ENCODE peak calls at places on chromosomes 11 and 22, in seven cellular contexts. One of them, this sample, is unnamed.

GRCh38 chr22:27133951-27134664 is 476.7 kb downstream of the MIAT start:
- DNase-seq in left ventricle myocardium superior: peak
- DNase-seq in endodermal cell: no peak
- DNase-seq in activated CD4-positive, CD25-positive, alpha-beta regulatory T cell: no peak
- DNase-seq in activated T-cell treated with anti-CD3 and anti-CD28 coated beads, Interleukin-2, amount 50 U/mL, for 72 hours: peak
- DNase-seq in tibial artery: peak
- DNase-seq in HT-29: no peak
- DNase-seq in this sample: no peak

GRCh38 chr11:124944565-124944964 is 8.7 kb upstream of the HEPACAM start:
- DNase-seq in HT-29: no peak
- DNase-seq in left ventricle myocardium superior: no peak
- DNase-seq in tibial artery: no peak
- DNase-seq in endodermal cell: no peak
- DNase-seq in activated T-cell treated with anti-CD3 and anti-CD28 coated beads, Interleukin-2, amount 50 U/mL, for 72 hours: no peak
- DNase-seq in activated CD4-positive, CD25-positive, alpha-beta regulatory T cell: no peak
- DNase-seq in this sample: no peak

GRCh38 chr22:47166446-47167016 is 404.1 kb downstream of the TBC1D22A start:
- DNase-seq in left ventricle myocardium superior: no peak
- DNase-seq in HT-29: no peak
- DNase-seq in activated CD4-positive, CD25-positive, alpha-beta regulatory T cell: no peak
- DNase-seq in activated T-cell treated with anti-CD3 and anti-CD28 coated beads, Interleukin-2, amount 50 U/mL, for 72 hours: no peak
- DNase-seq in endodermal cell: peak
- DNase-seq in tibial artery: peak
- DNase-seq in this sample: no peak

GRCh38 chr11:12577746-12578644 is 96.2 kb upstream of the TEAD1 start:
- DNase-seq in activated CD4-positive, CD25-positive, alpha-beta regulatory T cell: no peak
- DNase-seq in left ventricle myocardium superior: no peak
- DNase-seq in tibial artery: no peak
- DNase-seq in HT-29: no peak
- DNase-seq in activated T-cell treated with anti-CD3 and anti-CD28 coated beads, Interleukin-2, amount 50 U/mL, for 72 hours: no peak
- DNase-seq in endodermal cell: no peak
- DNase-seq in this sample: no peak

GRCh38 chr22:33051960-33052839 is 6.0 kb downstream of the SYN3 start:
- DNase-seq in activated T-cell treated with anti-CD3 and anti-CD28 coated beads, Interleukin-2, amount 50 U/mL, for 72 hours: no peak
- DNase-seq in left ventricle myocardium superior: no peak
- DNase-seq in HT-29: no peak
- DNase-seq in endodermal cell: peak
- DNase-seq in activated CD4-positive, CD25-positive, alpha-beta regulatory T cell: no peak
- DNase-seq in tibial artery: no peak
- DNase-seq in this sample: no peak

GRCh38 chr22:38298312-38299000 is 18.8 kb downstream of the CSNK1E start:
- DNase-seq in left ventricle myocardium superior: no peak
- DNase-seq in activated T-cell treated with anti-CD3 and anti-CD28 coated beads, Interleukin-2, amount 50 U/mL, for 72 hours: peak
- DNase-seq in activated CD4-positive, CD25-positive, alpha-beta regulatory T cell: peak
- DNase-seq in HT-29: no peak
- DNase-seq in tibial artery: no peak
- DNase-seq in endodermal cell: peak
- DNase-seq in this sample: no peak

GRCh38 chr22:38490475-38490874 is 15.6 kb downstream of the DDX17 start:
- DNase-seq in activated T-cell treated with anti-CD3 and anti-CD28 coated beads, Interleukin-2, amount 50 U/mL, for 72 hours: no peak
- DNase-seq in left ventricle myocardium superior: no peak
- DNase-seq in activated CD4-positive, CD25-positive, alpha-beta regulatory T cell: no peak
- DNase-seq in tibial artery: no peak
- DNase-seq in HT-29: no peak
- DNase-seq in endodermal cell: no peak
- DNase-seq in this sample: no peak

GRCh38 chr11:2516276-2517015 is 71.6 kb downstream of the KCNQ1 start:
- DNase-seq in activated T-cell treated with anti-CD3 and anti-CD28 coated beads, Interleukin-2, amount 50 U/mL, for 72 hours: no peak
- DNase-seq in activated CD4-positive, CD25-positive, alpha-beta regulatory T cell: no peak
- DNase-seq in HT-29: no peak
- DNase-seq in endodermal cell: peak
- DNase-seq in tibial artery: no peak
- DNase-seq in left ventricle myocardium superior: peak
- DNase-seq in this sample: no peak

GRCh38 chr11:45892856-45893255 is 7.4 kb downstream of the MAPK8IP1 start:
- DNase-seq in endodermal cell: no peak
- DNase-seq in HT-29: no peak
- DNase-seq in tibial artery: no peak
- DNase-seq in left ventricle myocardium superior: no peak
- DNase-seq in activated CD4-positive, CD25-positive, alpha-beta regulatory T cell: no peak
- DNase-seq in activated T-cell treated with anti-CD3 and anti-CD28 coated beads, Interleukin-2, amount 50 U/mL, for 72 hours: no peak
- DNase-seq in this sample: no peak

GRCh38 chr11:68003846-68004550 is at the start of gene UNC93B1:
- DNase-seq in endodermal cell: peak
- DNase-seq in left ventricle myocardium superior: peak
- DNase-seq in activated CD4-positive, CD25-positive, alpha-beta regulatory T cell: peak
- DNase-seq in HT-29: peak
- DNase-seq in tibial artery: peak
- DNase-seq in activated T-cell treated with anti-CD3 and anti-CD28 coated beads, Interleukin-2, amount 50 U/mL, for 72 hours: peak
- DNase-seq in this sample: peak

GRCh38 chr11:85628771-85629341 is 463 bp downstream of the TMEM126B start:
- DNase-seq in left ventricle myocardium superior: no peak
- DNase-seq in tibial artery: no peak
- DNase-seq in activated T-cell treated with anti-CD3 and anti-CD28 coated beads, Interleukin-2, amount 50 U/mL, for 72 hours: peak
- DNase-seq in activated CD4-positive, CD25-positive, alpha-beta regulatory T cell: no peak
- DNase-seq in endodermal cell: no peak
- DNase-seq in HT-29: no peak
- DNase-seq in this sample: no peak

GRCh38 chr22:50545522-50546325 is at the start of gene KLHDC7B:
- DNase-seq in endodermal cell: no peak
- DNase-seq in tibial artery: no peak
- DNase-seq in left ventricle myocardium superior: no peak
- DNase-seq in activated T-cell treated with anti-CD3 and anti-CD28 coated beads, Interleukin-2, amount 50 U/mL, for 72 hours: peak
- DNase-seq in activated CD4-positive, CD25-positive, alpha-beta regulatory T cell: no peak
- DNase-seq in HT-29: no peak
- DNase-seq in this sample: no peak

GRCh38 chr22:32080904-32081303 is 37.8 kb downstream of the SLC5A1 start:
- DNase-seq in activated CD4-positive, CD25-positive, alpha-beta regulatory T cell: no peak
- DNase-seq in activated T-cell treated with anti-CD3 and anti-CD28 coated beads, Interleukin-2, amount 50 U/mL, for 72 hours: peak
- DNase-seq in left ventricle myocardium superior: no peak
- DNase-seq in tibial artery: no peak
- DNase-seq in endodermal cell: peak
- DNase-seq in HT-29: peak
- DNase-seq in this sample: no peak

GRCh38 chr22:45836418-45836817 is 140.5 kb downstream of the WNT7B start:
- DNase-seq in HT-29: no peak
- DNase-seq in left ventricle myocardium superior: no peak
- DNase-seq in activated T-cell treated with anti-CD3 and anti-CD28 coated beads, Interleukin-2, amount 50 U/mL, for 72 hours: no peak
- DNase-seq in tibial artery: no peak
- DNase-seq in activated CD4-positive, CD25-positive, alpha-beta regulatory T cell: no peak
- DNase-seq in endodermal cell: no peak
- DNase-seq in this sample: no peak

GRCh38 chr11:73295259-73295995 is 12.6 kb upstream of the ARHGEF17 start:
- DNase-seq in endodermal cell: peak
- DNase-seq in activated T-cell treated with anti-CD3 and anti-CD28 coated beads, Interleukin-2, amount 50 U/mL, for 72 hours: peak
- DNase-seq in left ventricle myocardium superior: peak
- DNase-seq in activated CD4-positive, CD25-positive, alpha-beta regulatory T cell: peak
- DNase-seq in tibial artery: peak
- DNase-seq in HT-29: peak
- DNase-seq in this sample: no peak

GRCh38 chr11:27468643-27469332 is 3.8 kb downstream of the LGR4 start:
- DNase-seq in tibial artery: no peak
- DNase-seq in HT-29: peak
- DNase-seq in activated CD4-positive, CD25-positive, alpha-beta regulatory T cell: no peak
- DNase-seq in left ventricle myocardium superior: no peak
- DNase-seq in endodermal cell: no peak
- DNase-seq in activated T-cell treated with anti-CD3 and anti-CD28 coated beads, Interleukin-2, amount 50 U/mL, for 72 hours: no peak
- DNase-seq in this sample: no peak

GRCh38 chr11:13008625-13009475 is at the start of gene RASSF10:
- DNase-seq in activated T-cell treated with anti-CD3 and anti-CD28 coated beads, Interleukin-2, amount 50 U/mL, for 72 hours: peak
- DNase-seq in activated CD4-positive, CD25-positive, alpha-beta regulatory T cell: no peak
- DNase-seq in endodermal cell: peak
- DNase-seq in tibial artery: no peak
- DNase-seq in HT-29: peak
- DNase-seq in left ventricle myocardium superior: peak
- DNase-seq in this sample: peak

GRCh38 chr22:49934144-49934890 is 15.9 kb downstream of the CRELD2 start:
- DNase-seq in left ventricle myocardium superior: peak
- DNase-seq in activated CD4-positive, CD25-positive, alpha-beta regulatory T cell: no peak
- DNase-seq in tibial artery: no peak
- DNase-seq in activated T-cell treated with anti-CD3 and anti-CD28 coated beads, Interleukin-2, amount 50 U/mL, for 72 hours: peak
- DNase-seq in HT-29: no peak
- DNase-seq in endodermal cell: no peak
- DNase-seq in this sample: no peak

GRCh38 chr22:49852898-49853894 is at the start of gene ZBED4:
- DNase-seq in activated T-cell treated with anti-CD3 and anti-CD28 coated beads, Interleukin-2, amount 50 U/mL, for 72 hours: peak
- DNase-seq in endodermal cell: peak
- DNase-seq in activated CD4-positive, CD25-positive, alpha-beta regulatory T cell: peak
- DNase-seq in left ventricle myocardium superior: peak
- DNase-seq in HT-29: peak
- DNase-seq in tibial artery: peak
- DNase-seq in this sample: peak

GRCh38 chr11:59611570-59612565 is 3.7 kb downstream of the OSBP start:
- DNase-seq in HT-29: peak
- DNase-seq in tibial artery: no peak
- DNase-seq in left ventricle myocardium superior: no peak
- DNase-seq in activated CD4-positive, CD25-positive, alpha-beta regulatory T cell: no peak
- DNase-seq in activated T-cell treated with anti-CD3 and anti-CD28 coated beads, Interleukin-2, amount 50 U/mL, for 72 hours: no peak
- DNase-seq in endodermal cell: no peak
- DNase-seq in this sample: no peak

GRCh38 chr11:113974741-113975470 is at the start of gene HTR3A:
- DNase-seq in activated CD4-positive, CD25-positive, alpha-beta regulatory T cell: no peak
- DNase-seq in endodermal cell: peak
- DNase-seq in left ventricle myocardium superior: peak
- DNase-seq in tibial artery: no peak
- DNase-seq in HT-29: peak
- DNase-seq in activated T-cell treated with anti-CD3 and anti-CD28 coated beads, Interleukin-2, amount 50 U/mL, for 72 hours: no peak
- DNase-seq in this sample: peak

GRCh38 chr11:133824593-133824992 is 20.7 kb downstream of the SPATA19 start:
- DNase-seq in tibial artery: no peak
- DNase-seq in activated T-cell treated with anti-CD3 and anti-CD28 coated beads, Interleukin-2, amount 50 U/mL, for 72 hours: no peak
- DNase-seq in HT-29: no peak
- DNase-seq in left ventricle myocardium superior: no peak
- DNase-seq in endodermal cell: no peak
- DNase-seq in activated CD4-positive, CD25-positive, alpha-beta regulatory T cell: no peak
- DNase-seq in this sample: no peak

GRCh38 chr11:18527512-18527911 is 770 bp upstream of the TSG101 start:
- DNase-seq in left ventricle myocardium superior: no peak
- DNase-seq in tibial artery: no peak
- DNase-seq in activated T-cell treated with anti-CD3 and anti-CD28 coated beads, Interleukin-2, amount 50 U/mL, for 72 hours: no peak
- DNase-seq in activated CD4-positive, CD25-positive, alpha-beta regulatory T cell: no peak
- DNase-seq in endodermal cell: no peak
- DNase-seq in HT-29: no peak
- DNase-seq in this sample: no peak

GRCh38 chr11:1832181-1832988 is 2.4 kb upstream of the SYT8 start:
- DNase-seq in activated CD4-positive, CD25-positive, alpha-beta regulatory T cell: peak
- DNase-seq in left ventricle myocardium superior: peak
- DNase-seq in activated T-cell treated with anti-CD3 and anti-CD28 coated beads, Interleukin-2, amount 50 U/mL, for 72 hours: peak
- DNase-seq in endodermal cell: peak
- DNase-seq in HT-29: peak
- DNase-seq in tibial artery: no peak
- DNase-seq in this sample: no peak

GRCh38 chr11:71530602-71531001 is 3.5 kb downstream of the KRTAP5-7 start:
- DNase-seq in HT-29: no peak
- DNase-seq in endodermal cell: peak
- DNase-seq in activated CD4-positive, CD25-positive, alpha-beta regulatory T cell: no peak
- DNase-seq in activated T-cell treated with anti-CD3 and anti-CD28 coated beads, Interleukin-2, amount 50 U/mL, for 72 hours: no peak
- DNase-seq in left ventricle myocardium superior: no peak
- DNase-seq in tibial artery: peak
- DNase-seq in this sample: no peak

GRCh38 chr11:113014262-113014661 is 53.0 kb downstream of the NCAM1 start:
- DNase-seq in endodermal cell: no peak
- DNase-seq in activated T-cell treated with anti-CD3 and anti-CD28 coated beads, Interleukin-2, amount 50 U/mL, for 72 hours: no peak
- DNase-seq in tibial artery: no peak
- DNase-seq in HT-29: no peak
- DNase-seq in activated CD4-positive, CD25-positive, alpha-beta regulatory T cell: no peak
- DNase-seq in left ventricle myocardium superior: no peak
- DNase-seq in this sample: peak

GRCh38 chr22:19764636-19765476 is 4.3 kb downstream of the TBX1 start:
- DNase-seq in left ventricle myocardium superior: no peak
- DNase-seq in endodermal cell: no peak
- DNase-seq in activated CD4-positive, CD25-positive, alpha-beta regulatory T cell: no peak
- DNase-seq in tibial artery: no peak
- DNase-seq in HT-29: no peak
- DNase-seq in activated T-cell treated with anti-CD3 and anti-CD28 coated beads, Interleukin-2, amount 50 U/mL, for 72 hours: no peak
- DNase-seq in this sample: no peak

GRCh38 chr11:108239076-108239475 is 16.2 kb downstream of the ATM start:
- DNase-seq in tibial artery: no peak
- DNase-seq in left ventricle myocardium superior: no peak
- DNase-seq in endodermal cell: no peak
- DNase-seq in HT-29: no peak
- DNase-seq in activated CD4-positive, CD25-positive, alpha-beta regulatory T cell: no peak
- DNase-seq in activated T-cell treated with anti-CD3 and anti-CD28 coated beads, Interleukin-2, amount 50 U/mL, for 72 hours: no peak
- DNase-seq in this sample: no peak

GRCh38 chr11:68181719-68182451 is 31.2 kb downstream of the KMT5B start:
- DNase-seq in activated CD4-positive, CD25-positive, alpha-beta regulatory T cell: no peak
- DNase-seq in activated T-cell treated with anti-CD3 and anti-CD28 coated beads, Interleukin-2, amount 50 U/mL, for 72 hours: no peak
- DNase-seq in left ventricle myocardium superior: no peak
- DNase-seq in HT-29: no peak
- DNase-seq in tibial artery: no peak
- DNase-seq in endodermal cell: no peak
- DNase-seq in this sample: no peak

GRCh38 chr11:46050652-46051051 is 70.6 kb downstream of the PHF21A start:
- DNase-seq in activated CD4-positive, CD25-positive, alpha-beta regulatory T cell: no peak
- DNase-seq in left ventricle myocardium superior: no peak
- DNase-seq in HT-29: no peak
- DNase-seq in endodermal cell: no peak
- DNase-seq in activated T-cell treated with anti-CD3 and anti-CD28 coated beads, Interleukin-2, amount 50 U/mL, for 72 hours: no peak
- DNase-seq in tibial artery: no peak
- DNase-seq in this sample: no peak

This sample was measured in DMS79.